ENCODE peak calls at places on chromosomes 12 and 14, in five cellular contexts. One of them, this sample, is unnamed.

GRCh38 chr12:44817687-44818086 is 58.4 kb downstream of the NELL2 start:
- DNase-seq in IMR-90: no peak
- DNase-seq in mesenchymal stem cell: no peak
- DNase-seq in mesendoderm: no peak
- DNase-seq in trophoblast cell: no peak
- DNase-seq in this sample: no peak

GRCh38 chr12:72277415-72277814 is 5.2 kb downstream of the TRHDE start:
- DNase-seq in mesendoderm: no peak
- DNase-seq in IMR-90: peak; percentile 81
- DNase-seq in trophoblast cell: no peak
- DNase-seq in mesenchymal stem cell: peak; percentile 35
- DNase-seq in this sample: no peak

GRCh38 chr12:52884526-52885293 is 20.2 kb downstream of the KRT8 start:
- DNase-seq in mesendoderm: peak; percentile 99
- DNase-seq in trophoblast cell: peak; percentile 58
- DNase-seq in mesenchymal stem cell: peak; percentile 64
- DNase-seq in IMR-90: peak; percentile 36
- DNase-seq in this sample: peak; percentile 78

GRCh38 chr14:96409701-96410100 is 17.8 kb downstream of the AK7 start:
- DNase-seq in mesendoderm: no peak
- DNase-seq in IMR-90: no peak
- DNase-seq in mesenchymal stem cell: no peak
- DNase-seq in trophoblast cell: no peak
- DNase-seq in this sample: no peak

GRCh38 chr12:89160716-89161123 is 191.6 kb downstream of the DUSP6 start:
- DNase-seq in IMR-90: peak; percentile 88
- DNase-seq in mesendoderm: peak; percentile 46
- DNase-seq in mesenchymal stem cell: peak; percentile 76
- DNase-seq in trophoblast cell: peak; percentile 83
- DNase-seq in this sample: no peak

GRCh38 chr12:47085815-47086252 is 6.1 kb upstream of the AMIGO2 start:
- DNase-seq in trophoblast cell: peak; percentile 30
- DNase-seq in mesenchymal stem cell: peak; percentile 88
- DNase-seq in IMR-90: peak; percentile 77
- DNase-seq in mesendoderm: peak; percentile 94
- DNase-seq in this sample: no peak

GRCh38 chr14:39469094-39469710 is 37.0 kb upstream of the FBXO33 start:
- DNase-seq in IMR-90: no peak
- DNase-seq in trophoblast cell: no peak
- DNase-seq in mesenchymal stem cell: peak; percentile 17
- DNase-seq in mesendoderm: peak; percentile 73
- DNase-seq in this sample: no peak

GRCh38 chr12:13000935-13001724 is 1.1 kb upstream of the HEBP1 start:
- DNase-seq in mesenchymal stem cell: peak; percentile 68
- DNase-seq in trophoblast cell: peak; percentile 30
- DNase-seq in IMR-90: peak; percentile 32
- DNase-seq in mesendoderm: peak; percentile 74
- DNase-seq in this sample: peak; percentile 61

GRCh38 chr14:60642270-60642789 is 6.9 kb downstream of the SIX1 start:
- DNase-seq in trophoblast cell: no peak
- DNase-seq in mesendoderm: peak; percentile 70
- DNase-seq in IMR-90: no peak
- DNase-seq in mesenchymal stem cell: no peak
- DNase-seq in this sample: peak; percentile 59

GRCh38 chr12:99439399-99439798 is 208.2 kb upstream of the GARIN6 start:
- DNase-seq in mesenchymal stem cell: no peak
- DNase-seq in IMR-90: no peak
- DNase-seq in trophoblast cell: no peak
- DNase-seq in mesendoderm: no peak
- DNase-seq in this sample: no peak

GRCh38 chr12:95802482-95803264 is 12.1 kb upstream of the NTN4 start:
- DNase-seq in trophoblast cell: peak; percentile 86
- DNase-seq in mesendoderm: peak; percentile 90
- DNase-seq in IMR-90: peak; percentile 93
- DNase-seq in mesenchymal stem cell: peak; percentile 82
- DNase-seq in this sample: no peak

GRCh38 chr12:104687823-104688573 is 231.2 kb downstream of the CHST11 start:
- DNase-seq in mesendoderm: no peak
- DNase-seq in trophoblast cell: no peak
- DNase-seq in IMR-90: no peak
- DNase-seq in mesenchymal stem cell: no peak
- DNase-seq in this sample: no peak

GRCh38 chr12:121296618-121297476 is at the start of gene CAMKK2:
- DNase-seq in mesenchymal stem cell: peak; percentile 84
- DNase-seq in mesendoderm: peak; percentile 94
- DNase-seq in IMR-90: peak; percentile 70
- DNase-seq in trophoblast cell: peak; percentile 68
- DNase-seq in this sample: peak; percentile 82

GRCh38 chr12:95739561-95740313 is 50.8 kb downstream of the NTN4 start:
- DNase-seq in IMR-90: no peak
- DNase-seq in mesendoderm: no peak
- DNase-seq in trophoblast cell: no peak
- DNase-seq in mesenchymal stem cell: no peak
- DNase-seq in this sample: no peak

GRCh38 chr12:84656705-84657104 is 255.9 kb downstream of the SLC6A15 start:
- DNase-seq in trophoblast cell: no peak
- DNase-seq in mesendoderm: no peak
- DNase-seq in mesenchymal stem cell: no peak
- DNase-seq in IMR-90: no peak
- DNase-seq in this sample: no peak

GRCh38 chr12:78473136-78473535 is 391.4 kb upstream of the SYT1 start:
- DNase-seq in IMR-90: peak; percentile 56
- DNase-seq in mesenchymal stem cell: no peak
- DNase-seq in mesendoderm: no peak
- DNase-seq in trophoblast cell: no peak
- DNase-seq in this sample: no peak

GRCh38 chr12:124837249-124837897 is 26.3 kb downstream of the SCARB1 start:
- DNase-seq in mesenchymal stem cell: no peak
- DNase-seq in trophoblast cell: no peak
- DNase-seq in mesendoderm: no peak
- DNase-seq in IMR-90: no peak
- DNase-seq in this sample: no peak

GRCh38 chr14:73526036-73526984 is 10.6 kb upstream of the ACOT1 start:
- DNase-seq in mesenchymal stem cell: no peak
- DNase-seq in mesendoderm: peak; percentile 28
- DNase-seq in trophoblast cell: peak; percentile 94
- DNase-seq in IMR-90: peak; percentile 55
- DNase-seq in this sample: no peak

GRCh38 chr12:2963760-2964292 is 4.6 kb downstream of the TEAD4 start:
- DNase-seq in trophoblast cell: no peak
- DNase-seq in mesenchymal stem cell: peak; percentile 43
- DNase-seq in mesendoderm: peak; percentile 91
- DNase-seq in IMR-90: peak; percentile 20
- DNase-seq in this sample: no peak

GRCh38 chr14:85527458-85527857 is 2.5 kb upstream of the FLRT2 start:
- DNase-seq in mesenchymal stem cell: peak; percentile 18
- DNase-seq in trophoblast cell: no peak
- DNase-seq in IMR-90: no peak
- DNase-seq in mesendoderm: no peak
- DNase-seq in this sample: no peak

GRCh38 chr14:94671870-94672444 is 59.8 kb downstream of the SERPINA3 start:
- DNase-seq in IMR-90: no peak
- DNase-seq in mesenchymal stem cell: no peak
- DNase-seq in mesendoderm: peak; percentile 21
- DNase-seq in trophoblast cell: peak; percentile 14
- DNase-seq in this sample: no peak

GRCh38 chr14:91555531-91555930 is 45.4 kb upstream of the PPP4R3A start:
- DNase-seq in mesenchymal stem cell: no peak
- DNase-seq in mesendoderm: no peak
- DNase-seq in IMR-90: no peak
- DNase-seq in trophoblast cell: peak; percentile 24
- DNase-seq in this sample: no peak

GRCh38 chr12:111640498-111640897 is 41.4 kb upstream of the ATXN2 start:
- DNase-seq in mesenchymal stem cell: no peak
- DNase-seq in mesendoderm: no peak
- DNase-seq in trophoblast cell: no peak
- DNase-seq in IMR-90: no peak
- DNase-seq in this sample: no peak

DNA sequence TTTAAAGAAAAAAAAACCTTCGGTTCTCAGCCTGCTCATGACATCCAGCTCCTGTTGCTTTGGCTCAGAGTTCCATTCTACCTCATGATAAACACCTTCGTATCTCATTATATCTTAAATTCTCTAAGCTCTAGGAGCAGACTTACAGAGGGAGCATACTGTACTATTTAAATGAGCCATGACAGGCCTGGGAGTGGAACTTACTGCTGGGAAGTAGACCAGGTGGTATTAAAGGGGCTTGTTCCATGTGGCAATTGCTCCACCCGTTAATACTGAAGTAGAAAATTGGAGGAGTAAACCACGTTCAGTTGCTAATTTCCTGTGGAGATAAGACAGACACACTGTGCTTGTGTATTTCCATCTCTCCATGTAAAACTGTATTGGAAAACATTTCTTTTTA is 288.3 kb downstream of the FBXL14 start:
- DNase-seq in mesenchymal stem cell: no peak
- DNase-seq in IMR-90: no peak
- DNase-seq in mesendoderm: no peak
- DNase-seq in trophoblast cell: no peak
- DNase-seq in this sample: no peak
- H3K4me3 ChIP-seq in mesenchymal stem cell: no peak overlapping the region
- H3K4me3 ChIP-seq in IMR-90: no peak overlapping the region
- H3K4me3 ChIP-seq in mesendoderm: no peak overlapping the region
- H3K4me3 ChIP-seq in trophoblast cell: no peak overlapping the region
- H3K4me3 ChIP-seq in this sample: no peak overlapping the region

GRCh38 chr12:14256555-14257169 is 108.8 kb upstream of the ATF7IP start:
- DNase-seq in mesenchymal stem cell: peak; percentile 81
- DNase-seq in IMR-90: peak; percentile 85
- DNase-seq in mesendoderm: peak; percentile 92
- DNase-seq in trophoblast cell: peak; percentile 74
- DNase-seq in this sample: peak; percentile 48

GRCh38 chr12:14259481-14260010 is 105.9 kb upstream of the ATF7IP start:
- DNase-seq in IMR-90: no peak
- DNase-seq in mesenchymal stem cell: no peak
- DNase-seq in trophoblast cell: no peak
- DNase-seq in mesendoderm: no peak
- DNase-seq in this sample: no peak

GRCh38 chr12:14258468-14258947 is 107.0 kb upstream of the ATF7IP start:
- DNase-seq in trophoblast cell: no peak
- DNase-seq in mesendoderm: peak; percentile 42
- DNase-seq in IMR-90: peak; percentile 7
- DNase-seq in mesenchymal stem cell: no peak
- DNase-seq in this sample: no peak

GRCh38 chr12:14257303-14257733 is 108.2 kb upstream of the ATF7IP start:
- DNase-seq in mesenchymal stem cell: no peak
- DNase-seq in IMR-90: no peak
- DNase-seq in trophoblast cell: no peak
- DNase-seq in mesendoderm: no peak
- DNase-seq in this sample: no peak

DNA sequence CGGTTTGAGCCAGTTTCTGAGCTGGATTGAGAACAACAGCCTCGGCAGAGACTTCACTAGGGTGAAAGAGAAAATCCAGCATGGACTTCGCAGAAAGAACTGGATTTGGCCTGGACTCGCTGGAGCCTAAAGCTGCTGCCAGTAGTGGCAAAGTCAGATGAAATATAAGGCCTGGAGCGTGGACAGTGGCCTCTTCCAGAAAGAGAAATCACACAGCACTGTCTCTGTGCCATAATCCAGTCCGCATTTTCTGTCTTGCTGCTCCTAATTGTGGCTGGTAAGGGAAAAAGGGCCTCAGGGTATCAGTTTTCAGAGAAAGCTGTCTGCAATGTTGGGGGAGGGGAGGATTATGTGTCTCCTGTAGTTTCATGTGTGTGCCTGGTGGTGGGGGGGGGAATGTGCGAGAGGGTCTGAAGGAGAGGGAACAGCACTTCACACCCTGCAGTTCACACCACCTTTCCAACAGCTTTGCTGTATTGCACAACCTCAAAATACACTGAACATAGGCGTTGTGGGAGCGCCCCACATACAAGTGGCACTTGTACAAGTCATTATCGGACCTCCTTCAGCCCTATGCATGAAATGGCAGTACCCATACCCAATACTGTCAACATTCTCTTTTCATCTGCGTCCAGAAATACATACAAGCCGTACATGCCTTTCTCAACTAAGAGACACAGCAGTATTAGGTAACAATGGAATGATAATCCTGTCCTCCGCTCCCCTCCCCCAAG is 107.6 kb upstream of the ATF7IP start:
- DNase-seq in IMR-90: peak; percentile 100
- DNase-seq in mesenchymal stem cell: peak; percentile 98
- DNase-seq in trophoblast cell: peak; percentile 99
- DNase-seq in mesendoderm: peak; percentile 100
- DNase-seq in this sample: peak; percentile 99
- H3K23ac ChIP-seq in IMR-90: peak overlapping the region; percentile 84
- H3K23ac ChIP-seq in mesenchymal stem cell: no peak overlapping the region
- H3K23ac ChIP-seq in trophoblast cell: no peak overlapping the region
- H3K23ac ChIP-seq in mesendoderm: no peak overlapping the region
- H3K23ac ChIP-seq in this sample: no peak overlapping the region

GRCh38 chr12:11716794-11717532 is 67.5 kb downstream of the ETV6 start:
- DNase-seq in trophoblast cell: no peak
- DNase-seq in IMR-90: peak; percentile 56
- DNase-seq in mesenchymal stem cell: peak; percentile 90
- DNase-seq in mesendoderm: no peak
- DNase-seq in this sample: no peak

GRCh38 chr12:11719678-11720099 is 70.2 kb downstream of the ETV6 start:
- DNase-seq in IMR-90: peak; percentile 98
- DNase-seq in trophoblast cell: peak; percentile 33
- DNase-seq in mesendoderm: peak; percentile 95
- DNase-seq in mesenchymal stem cell: peak; percentile 98
- DNase-seq in this sample: no peak

GRCh38 chr12:11718105-11718504 is 68.6 kb downstream of the ETV6 start:
- DNase-seq in mesendoderm: no peak
- DNase-seq in mesenchymal stem cell: no peak
- DNase-seq in IMR-90: no peak
- DNase-seq in trophoblast cell: no peak
- DNase-seq in this sample: no peak

GRCh38 chr12:11718768-11719253 is 69.3 kb downstream of the ETV6 start:
- DNase-seq in mesendoderm: peak; percentile 84
- DNase-seq in IMR-90: peak; percentile 90
- DNase-seq in trophoblast cell: no peak
- DNase-seq in mesenchymal stem cell: peak; percentile 93
- DNase-seq in this sample: no peak

GRCh38 chr12:11717533-11717961 is 68.1 kb downstream of the ETV6 start:
- DNase-seq in mesenchymal stem cell: peak; percentile 91
- DNase-seq in IMR-90: peak; percentile 72
- DNase-seq in mesendoderm: no peak
- DNase-seq in trophoblast cell: no peak
- DNase-seq in this sample: no peak
- H3K27ac ChIP-seq in mesenchymal stem cell: peak overlapping the region; percentile 86
- H3K27ac ChIP-seq in IMR-90: peak overlapping the region; percentile 33
- H3K27ac ChIP-seq in mesendoderm: no peak overlapping the region
- H3K27ac ChIP-seq in trophoblast cell: peak overlapping the region; percentile 44
- H3K27ac ChIP-seq in this sample: no peak overlapping the region

GRCh38 chr12:26119391-26119981 is 5.4 kb downstream of the BHLHE41 start:
- DNase-seq in mesendoderm: peak; percentile 77
- DNase-seq in mesenchymal stem cell: peak; percentile 73
- DNase-seq in trophoblast cell: peak; percentile 41
- DNase-seq in IMR-90: peak; percentile 78
- DNase-seq in this sample: no peak

GRCh38 chr12:26121841-26122680 is 2.8 kb downstream of the BHLHE41 start:
- DNase-seq in trophoblast cell: no peak
- DNase-seq in IMR-90: peak; percentile 34
- DNase-seq in mesendoderm: peak; percentile 19
- DNase-seq in mesenchymal stem cell: peak; percentile 23
- DNase-seq in this sample: no peak

GRCh38 chr12:26122681-26123481 is 2.0 kb downstream of the BHLHE41 start:
- DNase-seq in trophoblast cell: no peak
- DNase-seq in IMR-90: peak; percentile 79
- DNase-seq in mesenchymal stem cell: peak; percentile 72
- DNase-seq in mesendoderm: no peak
- DNase-seq in this sample: peak; percentile 54

GRCh38 chr12:26120561-26121274 is 4.1 kb downstream of the BHLHE41 start:
- DNase-seq in mesendoderm: no peak
- DNase-seq in trophoblast cell: no peak
- DNase-seq in mesenchymal stem cell: no peak
- DNase-seq in IMR-90: no peak
- DNase-seq in this sample: no peak

GRCh38 chr12:26121323-26121740 is 3.5 kb downstream of the BHLHE41 start:
- DNase-seq in trophoblast cell: no peak
- DNase-seq in mesenchymal stem cell: no peak
- DNase-seq in mesendoderm: no peak
- DNase-seq in IMR-90: no peak
- DNase-seq in this sample: no peak
- H3K4me3 ChIP-seq in trophoblast cell: no peak overlapping the region
- H3K4me3 ChIP-seq in mesenchymal stem cell: peak overlapping the region; percentile 74
- H3K4me3 ChIP-seq in mesendoderm: no peak overlapping the region
- H3K4me3 ChIP-seq in IMR-90: no peak overlapping the region
- H3K4me3 ChIP-seq in this sample: no peak overlapping the region

This sample was measured in neuronal stem cell.